ENCODE peak calls at places on chromosomes 4 and X, in eight cellular contexts. J is HCT116, W is GM12865, F is mammary epithelial cell, Q is testis, R is PC-3, L is sigmoid colon, C is pancreas. D is an unnamed sample.

GRCh38 chr4:94621491-94622080 is 136.2 kb upstream of the BMPR1B start:
- DNase-seq in J (peak; percentile 38), W (peak; percentile 53), F (peak; percentile 9), Q (peak; percentile 28), R (peak; percentile 67), L (no peak), C (no peak), D (peak; percentile 37)

GRCh38 chr4:6957148-6957520 is 47.5 kb downstream of the TBC1D14 start:
- DNase-seq in J (no peak), W (no peak), F (no peak), Q (no peak), R (no peak), L (no peak), C (no peak), D (no peak)

GRCh38 chrX:119516157-119516702 is 48.0 kb downstream of the SLC25A5 start:
- DNase-seq in J (peak; percentile 39), W (peak; percentile 75), F (peak; percentile 29), Q (peak; percentile 53), R (peak; percentile 75), L (no peak), C (peak; percentile 2), D (peak; percentile 64)

GRCh38 chrX:87434618-87435017 is 83.0 kb upstream of the KLHL4 start:
- DNase-seq in J (no peak), W (no peak), F (no peak), Q (no peak), R (no peak), L (no peak), C (no peak), D (no peak)

GRCh38 chrX:139199945-139200344 is 330.6 kb upstream of the F9 start:
- DNase-seq in J (no peak), W (no peak), F (no peak), Q (no peak), R (no peak), L (no peak), C (no peak), D (no peak)

GRCh38 chr4:16909245-16909644 is 10.8 kb upstream of the LDB2 start:
- DNase-seq in J (no peak), W (no peak), F (no peak), Q (no peak), R (no peak), L (no peak), C (no peak), D (no peak)

GRCh38 chrX:150536455-150537116 is 31.8 kb upstream of the MTM1 start:
- DNase-seq in J (peak; percentile 3), W (no peak), F (no peak), Q (no peak), R (no peak), L (no peak), C (no peak), D (no peak)

GRCh38 chr4:100356172-100356571 is 161.7 kb downstream of the EMCN start:
- DNase-seq in J (no peak), W (no peak), F (peak; percentile 62), Q (no peak), R (peak; percentile 54), L (no peak), C (no peak), D (no peak)

GRCh38 chrX:135112096-135112729 is 8.1 kb downstream of the ETDB start:
- DNase-seq in J (peak; percentile 32), W (peak; percentile 46), F (peak; percentile 23), Q (peak; percentile 31), R (peak; percentile 62), L (no peak), C (no peak), D (peak; percentile 22)

GRCh38 chr4:96120206-96120605 is 280.3 kb downstream of the PDHA2 start:
- DNase-seq in J (no peak), W (no peak), F (no peak), Q (no peak), R (no peak), L (no peak), C (no peak), D (no peak)

GRCh38 chr4:21134994-21135393 is 434.7 kb downstream of the PACRGL start:
- DNase-seq in J (no peak), W (peak; percentile 5), F (peak; percentile 29), Q (no peak), R (peak; percentile 44), L (no peak), C (no peak), D (peak; percentile 6)

GRCh38 chr4:121155893-121156292 is 8.2 kb downstream of the TNIP3 start:
- DNase-seq in J (no peak), W (no peak), F (peak; percentile 67), Q (no peak), R (peak; percentile 64), L (no peak), C (no peak), D (no peak)

GRCh38 chr4:182179105-182179504 is 64.1 kb upstream of the TENM3 start:
- DNase-seq in J (no peak), W (no peak), F (peak; percentile 61), Q (no peak), R (no peak), L (no peak), C (no peak), D (no peak)

GRCh38 chr4:2768124-2768523 is 12.0 kb upstream of the TNIP2 start:
- DNase-seq in J (no peak), W (no peak), F (no peak), Q (no peak), R (no peak), L (peak; percentile 37), C (no peak), D (no peak)

GRCh38 chr4:102687373-102687981 is 73.3 kb downstream of the MANBA start:
- DNase-seq in J (peak; percentile 38), W (peak; percentile 90), F (peak; percentile 94), Q (no peak), R (peak; percentile 76), L (no peak), C (no peak), D (no peak)

GRCh38 chr4:152408514-152409327 is 127.2 kb downstream of the FBXW7 start:
- DNase-seq in J (peak; percentile 15), W (peak; percentile 45), F (peak; percentile 56), Q (no peak), R (peak; percentile 55), L (no peak), C (no peak), D (peak; percentile 47)

GRCh38 chrX:81537723-81538122 is 335.8 kb downstream of the SH3BGRL start:
- DNase-seq in J (no peak), W (no peak), F (no peak), Q (no peak), R (no peak), L (no peak), C (no peak), D (no peak)

GRCh38 chrX:85851418-85851817 is 195.9 kb downstream of the CHM start:
- DNase-seq in J (peak; percentile 8), W (peak; percentile 27), F (peak; percentile 11), Q (peak; percentile 15), R (peak; percentile 57), L (no peak), C (no peak), D (peak; percentile 1)

GRCh38 chrX:139158256-139158655 is 372.3 kb upstream of the F9 start:
- DNase-seq in J (no peak), W (no peak), F (peak; percentile 2), Q (no peak), R (peak; percentile 55), L (no peak), C (no peak), D (no peak)

GRCh38 chrX:70032797-70033196 is 16.9 kb downstream of the AWAT2 start:
- DNase-seq in J (no peak), W (no peak), F (no peak), Q (no peak), R (no peak), L (no peak), C (no peak), D (no peak)

GRCh38 chr4:78222575-78223186 is 165.6 kb downstream of the FRAS1 start:
- DNase-seq in J (no peak), W (no peak), F (no peak), Q (no peak), R (no peak), L (no peak), C (no peak), D (peak; percentile 76)

GRCh38 chrX:54675762-54676161 is 122.3 kb downstream of the ITIH6 start:
- DNase-seq in J (no peak), W (no peak), F (no peak), Q (no peak), R (no peak), L (no peak), C (no peak), D (no peak)

GRCh38 chr4:107036602-107037151 is 564 bp upstream of the DKK2 start:
- DNase-seq in J (no peak), W (no peak), F (no peak), Q (no peak), R (no peak), L (peak; percentile 60), C (no peak), D (no peak)

GRCh38 chr4:37639551-37640293 is 46.5 kb downstream of the RELL1 start:
- DNase-seq in J (no peak), W (no peak), F (no peak), Q (no peak), R (no peak), L (no peak), C (no peak), D (no peak)

GRCh38 chr4:88573995-88574394 is 18.3 kb upstream of the HERC3 start:
- DNase-seq in J (peak; percentile 36), W (no peak), F (no peak), Q (no peak), R (peak; percentile 16), L (no peak), C (no peak), D (no peak)

DNA sequence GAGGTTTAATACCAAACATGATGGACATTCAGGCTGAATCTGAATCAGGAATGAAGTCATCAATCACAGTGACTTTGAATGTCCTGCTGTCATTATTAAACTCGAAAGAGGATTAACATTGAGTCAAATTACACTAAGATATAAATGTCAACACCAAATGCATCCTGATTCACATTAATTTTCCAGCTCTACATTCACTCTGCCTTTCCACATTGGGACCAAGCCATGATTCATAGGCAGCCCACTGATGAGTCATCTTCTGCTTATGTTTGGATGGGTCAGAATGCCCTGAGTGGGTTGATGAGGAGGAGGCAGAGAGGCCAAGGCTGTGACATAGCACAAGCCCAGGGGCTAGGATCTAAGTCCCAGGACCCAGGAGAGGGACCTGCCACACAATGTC is 247.6 kb upstream of the RPS6KA3 start:
- DNase-seq in J (peak; percentile 58), W (no peak), F (peak; percentile 76), Q (no peak), R (peak; percentile 89), L (no peak), C (no peak), D (no peak)
- H3K4me3 ChIP-seq in J (peak overlapping the region; percentile 23), W (no peak overlapping the region), F (no peak overlapping the region), Q (no peak overlapping the region), R (no peak overlapping the region), L (no peak overlapping the region), C (no peak overlapping the region), D (no peak overlapping the region)

GRCh38 chrX:76520273-76521054 is 93.0 kb downstream of the MAGEE1 start:
- DNase-seq in J (no peak), W (no peak), F (no peak), Q (no peak), R (no peak), L (no peak), C (no peak), D (no peak)
- H3K4me3 ChIP-seq in J (no peak overlapping the region), W (no peak overlapping the region), F (no peak overlapping the region), Q (no peak overlapping the region), R (no peak overlapping the region), L (no peak overlapping the region), C (no peak overlapping the region), D (no peak overlapping the region)

GRCh38 chr4:150136481-150136880 is 58.2 kb downstream of the DCLK2 start:
- DNase-seq in J (no peak), W (no peak), F (no peak), Q (no peak), R (no peak), L (no peak), C (no peak), D (peak; percentile 18)
- H3K4me3 ChIP-seq in J (no peak overlapping the region), W (no peak overlapping the region), F (no peak overlapping the region), Q (no peak overlapping the region), R (no peak overlapping the region), L (no peak overlapping the region), C (no peak overlapping the region), D (no peak overlapping the region)

GRCh38 chr4:86452323-86452995 is 92.6 kb upstream of the MAPK10 start:
- DNase-seq in J (no peak), W (no peak), F (no peak), Q (peak; percentile 65), R (no peak), L (no peak), C (no peak), D (no peak)
- H3K4me3 ChIP-seq in J (no peak overlapping the region), W (no peak overlapping the region), F (no peak overlapping the region), Q (peak overlapping the region; percentile 48), R (no peak overlapping the region), L (peak overlapping the region; percentile 9), C (peak overlapping the region; percentile 14), D (no peak overlapping the region)

D was measured in Jurkat, Clone E6-1.